ENCODE peak calls at places on chromosomes 16 and 17, in eight cellular contexts. D is KBM-7; J is stimulated activated CD8-positive, alpha-beta memory T cell treated with anti-CD3 and anti-CD28 coated beads, Interleukin-2, amount 100 ng/mL, for 1 hour; W is GDM1; Y is hypothalamus; H is GM03348; Z is midbrain; C is naive thymus-derived CD8-positive, alpha-beta T cell. T is an unnamed sample.

GRCh38 chr16:3642397-3643094 is 11.9 kb upstream of the DNASE1 start:
- DNase-seq in D (no peak), J (no peak), W (no peak), Y (no peak), H (peak; percentile 5), Z (no peak), C (no peak), T (no peak)

GRCh38 chr16:3511286-3512180 is 10.7 kb downstream of the CLUAP1 start:
- DNase-seq in D (no peak), J (no peak), W (no peak), Y (no peak), H (no peak), Z (no peak), C (no peak), T (no peak)

GRCh38 chr17:33049781-33050414 is 58.3 kb downstream of the SPACA3 start:
- DNase-seq in D (peak; percentile 40), J (peak; percentile 8), W (no peak), Y (peak; percentile 9), H (peak; percentile 85), Z (peak; percentile 2), C (peak; percentile 13), T (no peak)

GRCh38 chr16:85829751-85830445 is 30.4 kb downstream of the COX4I1 start:
- DNase-seq in D (peak; percentile 87), J (no peak), W (peak; percentile 43), Y (peak; percentile 46), H (no peak), Z (peak; percentile 36), C (no peak), T (no peak)

GRCh38 chr16:23384878-23385277 is 68.1 kb downstream of the COG7 start:
- DNase-seq in D (no peak), J (no peak), W (no peak), Y (no peak), H (no peak), Z (no peak), C (no peak), T (no peak)

GRCh38 chr16:17476414-17477259 is 5.9 kb upstream of the XYLT1 start:
- DNase-seq in D (peak; percentile 57), J (no peak), W (peak; percentile 57), Y (peak; percentile 40), H (peak; percentile 71), Z (peak; percentile 58), C (no peak), T (no peak)

GRCh38 chr16:50208460-50208931 is 55.4 kb downstream of the TENT4B start:
- DNase-seq in D (no peak), J (no peak), W (no peak), Y (no peak), H (no peak), Z (no peak), C (no peak), T (no peak)

GRCh38 chr16:10868562-10869469 is 8.2 kb upstream of the CIITA start:
- DNase-seq in D (peak; percentile 91), J (no peak), W (peak; percentile 83), Y (peak; percentile 21), H (no peak), Z (peak; percentile 46), C (no peak), T (no peak)

GRCh38 chr17:33225509-33225908 is 67.6 kb downstream of the ASIC2 start:
- DNase-seq in D (no peak), J (no peak), W (no peak), Y (no peak), H (no peak), Z (no peak), C (no peak), T (no peak)

GRCh38 chr16:11390573-11391495 is 45.6 kb downstream of the RMI2 start:
- DNase-seq in D (no peak), J (no peak), W (no peak), Y (no peak), H (no peak), Z (no peak), C (no peak), T (no peak)

GRCh38 chr17:57915532-57915931 is 39.7 kb downstream of the CUEDC1 start:
- DNase-seq in D (no peak), J (no peak), W (no peak), Y (no peak), H (no peak), Z (no peak), C (no peak), T (no peak)

GRCh38 chr16:84471316-84471715 is 33.1 kb downstream of the MEAK7 start:
- DNase-seq in D (no peak), J (no peak), W (no peak), Y (no peak), H (no peak), Z (no peak), C (no peak), T (no peak)

GRCh38 chr17:76492989-76493501 is 8.2 kb downstream of the RHBDF2 start:
- DNase-seq in D (peak; percentile 85), J (no peak), W (peak; percentile 79), Y (peak; percentile 49), H (peak; percentile 34), Z (peak; percentile 47), C (no peak), T (no peak)

GRCh38 chr17:51434434-51435170 is 174.3 kb downstream of the UTP18 start:
- DNase-seq in D (no peak), J (no peak), W (no peak), Y (no peak), H (no peak), Z (no peak), C (no peak), T (no peak)